ENCODE peak calls at places on chromosomes 6 and 20, in four cellular contexts. L is Panc1, K is heart left ventricle, E is foreskin fibroblast. H is an unnamed sample.

GRCh38 chr20:48310312-48310711 is 517.5 kb downstream of the PREX1 start:
- DNase-seq in L (no peak), E (no peak), K (peak), H (no peak)

GRCh38 chr20:41697861-41698559 is 79.8 kb upstream of the CHD6 start:
- DNase-seq in K (no peak), L (peak), E (peak), H (no peak)

GRCh38 chr6:2244261-2245102 is 923 bp downstream of the GMDS start:
- DNase-seq in L (no peak), E (peak), K (no peak), H (no peak)

GRCh38 chr6:132569170-132569569 is 952 bp upstream of the TAAR6 start:
- DNase-seq in L (no peak), E (peak), K (no peak), H (no peak)

GRCh38 chr6:134453792-134454510 is 136.0 kb upstream of the SGK1 start:
- DNase-seq in K (no peak), L (no peak), E (no peak), H (no peak)

GRCh38 chr20:57803718-57804005 is 93.8 kb upstream of the PMEPA1 start:
- DNase-seq in E (no peak), K (no peak), L (no peak), H (no peak)

GRCh38 chr6:27605401-27606342 is 132.8 kb upstream of the ZNF184 start:
- DNase-seq in E (peak), K (no peak), L (peak), H (peak)

GRCh38 chr6:38161331-38161730 is 341.8 kb downstream of the ZFAND3 start:
- DNase-seq in K (no peak), E (no peak), L (no peak), H (no peak)

GRCh38 chr6:80523029-80523428 is 416.6 kb downstream of the BCKDHB start:
- DNase-seq in K (no peak), L (no peak), E (peak), H (peak)

GRCh38 chr20:913306-913849 is 2.8 kb downstream of the ANGPT4 start:
- DNase-seq in K (no peak), L (no peak), E (no peak), H (no peak)

GRCh38 chr20:8389381-8390368 is 257.6 kb downstream of the PLCB1 start:
- DNase-seq in E (peak), L (peak), K (no peak), H (no peak)

GRCh38 chr20:52191436-52192295 is at the start of gene ZFP64:
- DNase-seq in K (peak), L (peak), E (peak), H (peak)

GRCh38 chr6:33313105-33313708 is 671 bp downstream of the TAPBP start:
- DNase-seq in E (peak), L (no peak), K (peak), H (no peak)

GRCh38 chr20:51811040-51811351 is 8.7 kb upstream of the SALL4 start:
- DNase-seq in L (no peak), K (no peak), E (peak), H (peak)

GRCh38 chr20:23165964-23166363 is 79.8 kb upstream of the CD93 start:
- DNase-seq in L (no peak), K (no peak), E (no peak), H (no peak)

GRCh38 chr20:11585752-11586352 is 331.8 kb upstream of the BTBD3 start:
- DNase-seq in E (peak), L (no peak), K (no peak), H (no peak)

GRCh38 chr6:100838011-100838410 is 43.1 kb downstream of the ASCC3 start:
- DNase-seq in K (no peak), E (no peak), L (no peak), H (no peak)

GRCh38 chr6:36114798-36115408 is 15.4 kb upstream of the MAPK13 start:
- DNase-seq in K (no peak), E (no peak), L (no peak), H (no peak)

GRCh38 chr6:41881506-41881905 is 13.7 kb downstream of the USP49 start:
- DNase-seq in K (no peak), L (no peak), E (peak), H (no peak)

GRCh38 chr20:62735331-62735821 is 26.7 kb downstream of the NTSR1 start:
- DNase-seq in L (no peak), E (peak), K (no peak), H (no peak)

GRCh38 chr20:53635189-53635588 is 41.5 kb upstream of the ZNF217 start:
- DNase-seq in K (no peak), E (no peak), L (no peak), H (no peak)

GRCh38 chr6:6131492-6132109 is 124.9 kb upstream of the NRN1 start:
- DNase-seq in L (no peak), E (no peak), K (no peak), H (no peak)

GRCh38 chr20:10798811-10799210 is 125.0 kb upstream of the JAG1 start:
- DNase-seq in L (no peak), K (no peak), E (peak), H (peak)

GRCh38 chr20:308427-309038 is 11.2 kb downstream of the ZCCHC3 start:
- DNase-seq in E (no peak), K (no peak), L (no peak), H (no peak)

GRCh38 chr20:3663031-3663701 is at the start of gene GFRA4:
- DNase-seq in L (no peak), K (peak), E (no peak), H (no peak)

GRCh38 chr20:25984933-25985332 is 288.3 kb upstream of the ZNF337 start:
- DNase-seq in L (no peak), K (peak), E (peak), H (peak)

GRCh38 chr6:135261872-135262725 is 81.0 kb downstream of the MYB start:
- DNase-seq in E (no peak), K (no peak), L (no peak), H (no peak)

GRCh38 chr6:129317931-129318820 is 391.8 kb downstream of the ARHGAP18 start:
- DNase-seq in K (no peak), E (peak), L (no peak), H (peak)

GRCh38 chr20:63735859-63736718 is at the start of gene LIME1:
- DNase-seq in K (no peak), L (no peak), E (no peak), H (no peak)
- H3K4me3 ChIP-seq in K (no peak), L (no peak), E (no peak), H (no peak)

GRCh38 chr6:151121900-151122299 is 117.9 kb upstream of the AKAP12 start:
- DNase-seq in L (no peak), E (peak), K (peak), H (no peak)

GRCh38 chr6:151118453-151119123 is 121.2 kb upstream of the AKAP12 start:
- DNase-seq in E (no peak), K (no peak), L (no peak), H (no peak)

DNA sequence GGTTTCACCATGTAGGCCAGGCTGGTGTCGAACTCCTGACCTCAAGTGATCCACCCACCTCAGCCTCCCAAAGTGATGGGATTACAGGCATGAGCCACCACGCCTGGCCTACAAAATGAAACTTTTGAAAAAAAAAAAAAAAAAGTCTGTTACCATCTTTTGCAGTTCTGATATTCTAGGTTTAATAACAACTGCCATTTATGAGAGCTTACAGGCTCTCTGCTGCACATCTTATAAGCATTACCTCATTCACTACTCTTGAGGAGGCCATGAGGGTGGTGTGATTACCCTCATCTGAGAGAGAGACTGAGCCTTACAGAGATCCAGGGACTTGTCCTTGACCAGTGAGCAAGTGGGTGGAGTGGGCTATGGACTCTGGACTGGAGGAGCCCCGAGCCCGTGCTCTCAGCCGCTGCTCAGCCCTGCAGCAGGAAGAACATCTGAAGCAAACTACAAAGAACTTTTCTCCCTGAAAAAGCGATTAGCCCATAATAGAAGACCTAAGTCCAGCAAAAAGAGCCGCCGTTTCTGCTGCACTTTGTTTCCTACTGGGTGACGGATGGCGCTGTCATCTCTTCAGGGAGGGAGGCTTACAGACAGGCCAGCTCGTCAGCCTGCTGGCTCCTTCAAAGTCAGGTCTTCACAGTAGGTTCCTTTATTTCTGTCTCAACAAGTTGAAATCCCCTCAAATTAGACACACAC is 119.8 kb upstream of the AKAP12 start:
- DNase-seq in L (no peak), K (no peak), E (no peak), H (no peak)
- H3K4me3 ChIP-seq in L (no peak), K (no peak), E (no peak), H (no peak)

GRCh38 chr6:165663283-165663735 is 268 bp upstream of the PDE10A start:
- DNase-seq in L (no peak), K (peak), E (peak), H (no peak)

GRCh38 chr6:165662671-165663282 is at the start of gene PDE10A:
- DNase-seq in E (peak), L (no peak), K (peak), H (no peak)

GRCh38 chr6:165665384-165665672 is 2.3 kb upstream of the PDE10A start:
- DNase-seq in K (no peak), L (no peak), E (no peak), H (no peak)

GRCh38 chr6:165663736-165664552 is 903 bp upstream of the PDE10A start:
- DNase-seq in L (no peak), E (peak), K (peak), H (no peak)

GRCh38 chr6:165664553-165665383 is 1.7 kb upstream of the PDE10A start:
- DNase-seq in K (no peak), L (no peak), E (peak), H (no peak)
- H3K4me3 ChIP-seq in K (peak), L (peak), E (no peak), H (peak)

DNA sequence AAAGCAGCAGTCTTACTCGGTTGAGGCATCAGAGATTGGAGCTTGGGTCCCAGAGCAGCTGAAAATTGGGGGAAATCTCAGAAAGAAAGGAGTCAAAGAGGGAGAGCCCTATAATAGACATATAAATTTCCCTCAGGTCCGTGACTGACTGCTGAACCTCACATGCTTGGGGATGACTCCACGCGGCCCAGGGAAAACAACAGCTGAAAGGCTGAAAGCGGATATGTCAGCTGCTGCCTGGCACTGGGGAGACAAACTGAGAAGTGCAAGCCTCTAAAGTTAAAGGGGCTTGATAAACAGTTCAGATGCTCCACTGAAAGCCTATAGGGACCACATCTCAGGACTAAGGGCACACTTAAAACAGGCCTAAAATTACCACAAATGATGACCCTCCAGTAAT is 255.9 kb upstream of the RIN2 start:
- DNase-seq in L (no peak), K (no peak), E (no peak), H (peak)
- H3K4me3 ChIP-seq in L (no peak), K (no peak), E (no peak), H (no peak)

GRCh38 chr20:36465109-36466080 is 75.9 kb upstream of the MYL9 start:
- DNase-seq in K (peak), E (peak), L (peak), H (peak)
- H3K4me3 ChIP-seq in K (peak), E (no peak), L (no peak), H (no peak)

GRCh38 chr6:157982297-157982579 is 575 bp downstream of the SYNJ2 start:
- DNase-seq in L (no peak), K (peak), E (peak), H (no peak)

GRCh38 chr6:157981395-157982296 is at the start of gene SYNJ2:
- DNase-seq in E (peak), K (peak), L (no peak), H (peak)

GRCh38 chr6:157983439-157984119 is 1.9 kb downstream of the SYNJ2 start:
- DNase-seq in K (no peak), E (peak), L (no peak), H (no peak)

GRCh38 chr6:157984165-157984564 is 2.5 kb downstream of the SYNJ2 start:
- DNase-seq in L (no peak), K (no peak), E (no peak), H (no peak)

GRCh38 chr6:157982580-157983438 is 1.1 kb downstream of the SYNJ2 start:
- DNase-seq in E (peak), L (no peak), K (peak), H (no peak)
- H3K4me3 ChIP-seq in E (peak), L (peak), K (peak), H (peak)

GRCh38 chr6:14498748-14499147 is 381.2 kb downstream of the CD83 start:
- DNase-seq in E (no peak), K (no peak), L (no peak), H (no peak)

GRCh38 chr6:14501240-14501639 is 383.7 kb downstream of the CD83 start:
- DNase-seq in K (no peak), L (no peak), E (no peak), H (no peak)

GRCh38 chr6:14501914-14502313 is 384.3 kb downstream of the CD83 start:
- DNase-seq in E (no peak), K (no peak), L (no peak), H (no peak)

GRCh38 chr6:14499804-14500203 is 382.2 kb downstream of the CD83 start:
- DNase-seq in K (no peak), E (peak), L (no peak), H (peak)

DNA sequence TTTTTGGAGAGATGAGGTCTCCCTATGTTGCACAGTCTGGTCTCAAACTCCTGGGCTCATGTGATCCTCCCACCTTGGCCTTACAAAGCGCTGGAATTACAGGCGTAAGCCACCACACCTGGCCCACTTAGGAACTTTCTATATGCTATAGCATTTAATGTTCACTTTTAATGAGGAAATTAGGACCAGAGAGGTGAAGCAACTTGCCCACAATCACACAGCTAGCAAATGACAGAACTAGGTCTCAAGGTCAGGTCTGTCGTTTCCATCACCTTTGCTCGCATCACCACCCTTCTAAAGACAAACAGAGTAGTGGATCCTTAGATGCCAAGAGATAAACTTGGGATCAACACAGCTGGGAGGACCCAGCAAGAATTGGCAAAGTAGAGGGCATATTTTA is 381.7 kb downstream of the CD83 start:
- DNase-seq in K (no peak), L (no peak), E (no peak), H (no peak)
- H3K4me3 ChIP-seq in K (no peak), L (no peak), E (no peak), H (no peak)

DNA sequence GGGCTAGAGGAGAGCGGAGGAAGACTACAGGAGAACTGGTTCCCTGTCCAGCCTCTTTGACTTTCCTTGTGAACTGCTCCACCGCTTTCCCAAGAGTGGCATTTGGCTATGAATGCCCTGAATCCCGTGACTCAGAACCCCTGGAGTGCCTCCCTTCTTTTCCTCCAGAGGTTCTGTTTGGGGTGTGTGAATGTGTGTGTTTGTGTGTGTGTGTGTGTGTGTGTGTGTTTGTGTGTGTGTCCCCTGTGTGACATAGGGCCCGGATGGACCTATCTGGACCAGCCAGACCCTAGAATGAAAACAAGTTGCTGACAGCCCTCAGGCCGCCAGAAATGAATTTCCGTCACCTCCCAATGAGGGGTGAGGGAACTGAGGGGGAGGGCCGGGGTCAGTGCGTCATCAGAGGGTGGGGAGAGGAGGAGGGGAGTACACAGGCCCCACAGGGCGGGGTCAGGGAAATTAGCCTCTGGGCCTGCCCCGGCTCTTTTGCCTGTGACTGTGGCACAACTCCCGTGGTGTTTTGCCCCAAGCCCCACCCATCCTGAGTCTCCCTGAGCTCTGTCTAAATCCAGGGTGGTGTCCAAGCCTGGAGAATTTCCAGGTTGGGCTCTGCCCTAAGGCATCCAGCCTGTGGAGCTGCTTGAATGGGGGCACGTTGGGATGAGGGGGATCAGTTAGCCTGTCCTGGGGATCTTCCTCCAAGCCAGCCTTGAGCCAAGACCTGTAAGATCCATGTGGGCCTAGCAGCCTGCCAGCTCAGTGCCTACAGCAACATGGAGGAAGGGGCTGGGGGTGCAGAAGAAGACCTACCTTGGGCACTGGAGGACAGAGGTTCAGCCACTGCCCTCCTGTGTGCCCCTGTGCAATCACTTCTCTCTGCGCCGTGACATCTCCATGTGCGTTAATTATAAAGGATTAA is 15.2 kb upstream of the MRPS18A start:
- DNase-seq in K (peak), L (no peak), E (peak), H (peak)
- H3K4me3 ChIP-seq in K (no peak), L (no peak), E (no peak), H (no peak)

GRCh38 chr6:166004491-166005275 is 163.0 kb downstream of the TBXT start:
- DNase-seq in L (no peak), E (no peak), K (no peak), H (no peak)

GRCh38 chr6:166006593-166007301 is 160.9 kb downstream of the TBXT start:
- DNase-seq in E (peak), L (no peak), K (no peak), H (peak)

GRCh38 chr6:166007349-166008263 is 160.0 kb downstream of the TBXT start:
- DNase-seq in L (no peak), K (peak), E (peak), H (peak)

GRCh38 chr6:166005401-166005845 is 162.2 kb downstream of the TBXT start:
- DNase-seq in E (peak), K (peak), L (no peak), H (peak)

GRCh38 chr6:166005846-166006592 is 161.6 kb downstream of the TBXT start:
- DNase-seq in E (peak), K (peak), L (no peak), H (peak)
- H3K4me3 ChIP-seq in E (peak), K (peak), L (no peak), H (peak)

DNA sequence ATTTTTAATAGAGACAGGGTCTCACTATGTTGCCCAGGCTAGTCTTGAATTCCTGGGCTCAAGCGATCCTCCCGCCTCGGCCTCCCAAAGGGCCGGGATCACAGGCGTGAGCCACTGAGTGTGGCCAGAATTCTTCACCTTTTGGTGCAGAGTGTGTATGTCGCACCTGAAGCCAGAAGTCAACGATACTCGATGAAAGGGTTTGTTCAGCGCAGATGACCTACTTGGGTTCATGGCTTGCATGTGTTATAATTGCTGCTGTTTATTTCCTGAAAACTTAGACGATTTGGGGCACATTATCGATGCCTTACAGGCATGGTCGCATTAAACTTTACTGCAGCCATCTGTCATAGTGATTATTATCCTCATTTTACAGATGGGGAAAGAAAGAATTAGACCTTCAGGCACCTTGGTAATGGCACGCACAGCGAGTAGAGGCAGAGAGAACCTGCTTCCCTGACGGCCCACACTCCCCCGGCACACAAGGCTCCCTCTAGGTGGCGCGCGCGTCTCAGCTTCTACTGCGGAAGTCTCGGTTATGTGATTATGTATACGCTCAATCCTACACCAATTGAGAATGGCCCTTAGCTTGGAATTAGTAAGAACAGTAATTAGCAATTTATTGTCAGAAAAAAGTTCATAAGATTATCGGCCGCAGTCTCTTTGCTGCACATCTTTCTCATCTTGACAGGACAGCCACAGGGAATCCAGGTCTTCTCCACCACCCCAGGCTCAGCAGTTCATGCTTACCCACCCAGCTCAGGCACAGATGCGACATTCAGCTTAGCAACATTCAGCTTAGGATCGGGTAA is 212.8 kb upstream of the PROKR2 start:
- DNase-seq in K (peak), E (peak), L (peak), H (peak)
- H3K4me3 ChIP-seq in K (peak), E (no peak), L (no peak), H (no peak)

H was measured in skeletal muscle cell.